ENCODE peak calls at places on chromosomes 6 and 20, in nine cellular contexts. Q, K, E, Y, P, L, C, I and G are unnamed samples.
A peak's percentile ranks its signal among the peaks of the same experiment; 100 is the strongest.

GRCh38 chr6:126033696-126034095 is 47.4 kb downstream of the TRMT11 start:
- DNase-seq in K (peak; percentile 62), L (peak; percentile 19), P (peak; percentile 79), E (peak; percentile 91), Y (peak; percentile 77), Q (no peak), C (no peak), I (peak; percentile 8), G (peak; percentile 92)

GRCh38 chr6:29447670-29448069 is 8.6 kb downstream of the OR10C1 start:
- DNase-seq in L (no peak), C (no peak), Q (no peak), K (no peak), I (no peak), Y (no peak), P (no peak), E (peak; percentile 21), G (peak; percentile 2)

GRCh38 chr6:18746727-18747126 is 359.6 kb downstream of the RNF144B start:
- DNase-seq in P (no peak), Y (no peak), E (no peak), I (no peak), L (no peak), K (no peak), C (no peak), Q (no peak), G (no peak)

GRCh38 chr6:34001706-34002645 is 143.9 kb downstream of the GRM4 start:
- DNase-seq in I (no peak), K (no peak), Q (peak; percentile 58), C (peak; percentile 41), E (no peak), L (no peak), Y (no peak), P (no peak), G (no peak)

GRCh38 chr6:70371454-70372105 is 41.7 kb upstream of the FAM135A start:
- DNase-seq in C (no peak), E (peak; percentile 84), L (no peak), I (no peak), Y (peak; percentile 57), Q (no peak), K (no peak), P (peak; percentile 84), G (peak; percentile 74)

GRCh38 chr20:19992996-19993908 is 23.9 kb upstream of the NAA20 start:
- DNase-seq in L (no peak), C (no peak), K (peak; percentile 77), E (peak; percentile 91), P (peak; percentile 84), Q (no peak), Y (peak; percentile 85), I (no peak), G (peak; percentile 89)

GRCh38 chr6:142635130-142635529 is 309.8 kb downstream of the HIVEP2 start:
- DNase-seq in Y (peak; percentile 19), C (no peak), K (no peak), I (no peak), L (no peak), P (no peak), Q (no peak), E (peak; percentile 41), G (peak; percentile 38)

GRCh38 chr20:45313065-45313695 is 5.1 kb upstream of the MATN4 start:
- DNase-seq in Q (no peak), E (no peak), P (no peak), L (no peak), Y (no peak), K (no peak), I (no peak), C (peak; percentile 14), G (no peak)

DNA sequence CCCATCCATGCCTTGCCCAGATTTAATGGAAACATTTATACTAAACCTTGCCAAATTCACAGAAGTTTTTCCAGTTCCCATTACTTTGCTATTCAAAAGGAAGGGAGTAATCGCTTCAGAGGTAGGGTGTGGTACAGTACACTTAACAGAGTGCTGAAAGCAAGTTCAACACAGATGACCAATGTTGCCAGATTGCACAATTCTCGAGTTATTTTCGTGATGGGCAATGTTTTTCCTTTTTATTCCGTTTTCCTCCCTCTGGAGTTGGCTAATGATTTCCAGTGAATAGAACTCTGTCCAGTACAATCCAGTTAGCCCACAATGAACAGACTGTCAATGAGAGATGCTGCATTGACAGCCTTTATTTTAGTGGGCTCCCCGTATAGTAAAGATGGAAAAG is 49.3 kb upstream of the RANBP9 start:
- DNase-seq in Y (peak; percentile 67), P (no peak), C (no peak), Q (no peak), I (no peak), K (no peak), L (no peak), E (peak; percentile 81), G (no peak)
- H3K4me3 ChIP-seq in Y (no peak overlapping the region), P (no peak overlapping the region), C (no peak overlapping the region), Q (no peak overlapping the region), I (no peak overlapping the region), K (no peak overlapping the region), L (no peak overlapping the region), E (no peak overlapping the region), G (no peak overlapping the region)

GRCh38 chr6:32153252-32153834 is 598 bp upstream of the PPT2 start:
- DNase-seq in C (peak; percentile 70), E (peak; percentile 33), L (no peak), Q (peak; percentile 71), P (peak; percentile 81), I (peak; percentile 93), K (peak; percentile 76), Y (no peak), G (no peak)
- TF ChIP-seq CTCF in C (no peak), E (peak; percentile 23), L (no peak), Q (no peak), P (peak; percentile 28), I (peak; percentile 30), K (peak; percentile 25), Y (peak; percentile 19), G (peak; percentile 27)

GRCh38 chr6:27809067-27809938 is 102.9 kb downstream of the OR2B2 start:
- DNase-seq in I (no peak), Y (no peak), K (no peak), L (no peak), E (no peak), C (no peak), P (no peak), Q (no peak), G (no peak)

GRCh38 chr6:27812078-27812804 is 100.0 kb downstream of the OR2B2 start:
- DNase-seq in K (no peak), Y (no peak), I (no peak), L (no peak), P (no peak), E (no peak), Q (no peak), C (no peak), G (no peak)

GRCh38 chr6:27809939-27810767 is 102.0 kb downstream of the OR2B2 start:
- DNase-seq in E (peak; percentile 99), Q (peak; percentile 69), K (peak; percentile 91), P (peak; percentile 92), L (peak; percentile 89), I (peak; percentile 77), Y (peak; percentile 93), C (peak; percentile 87), G (peak; percentile 98)

GRCh38 chr6:27811383-27811782 is 100.8 kb downstream of the OR2B2 start:
- DNase-seq in Q (no peak), I (no peak), E (no peak), K (no peak), Y (no peak), P (no peak), C (no peak), L (no peak), G (peak; percentile 4)

GRCh38 chr6:27810768-27811298 is 101.4 kb downstream of the OR2B2 start:
- DNase-seq in Q (no peak), K (no peak), I (no peak), C (no peak), P (no peak), L (no peak), E (no peak), Y (no peak), G (no peak)
- H3K4me3 ChIP-seq in Q (peak overlapping the region; percentile 39), K (peak overlapping the region; percentile 62), I (no peak overlapping the region), C (peak overlapping the region; percentile 71), P (peak overlapping the region; percentile 46), L (peak overlapping the region; percentile 48), E (peak overlapping the region; percentile 82), Y (peak overlapping the region; percentile 79), G (peak overlapping the region; percentile 69)

GRCh38 chr6:42175860-42176259 is 2.7 kb downstream of the GUCA1A start:
- DNase-seq in I (no peak), Y (no peak), L (no peak), P (no peak), E (peak; percentile 24), C (no peak), Q (no peak), K (no peak), G (no peak)
- TF ChIP-seq CTCF in I (no peak), Y (no peak), L (no peak), P (peak; percentile 9), E (peak; percentile 28), C (no peak), Q (no peak), K (no peak), G (peak; percentile 44)

DNA sequence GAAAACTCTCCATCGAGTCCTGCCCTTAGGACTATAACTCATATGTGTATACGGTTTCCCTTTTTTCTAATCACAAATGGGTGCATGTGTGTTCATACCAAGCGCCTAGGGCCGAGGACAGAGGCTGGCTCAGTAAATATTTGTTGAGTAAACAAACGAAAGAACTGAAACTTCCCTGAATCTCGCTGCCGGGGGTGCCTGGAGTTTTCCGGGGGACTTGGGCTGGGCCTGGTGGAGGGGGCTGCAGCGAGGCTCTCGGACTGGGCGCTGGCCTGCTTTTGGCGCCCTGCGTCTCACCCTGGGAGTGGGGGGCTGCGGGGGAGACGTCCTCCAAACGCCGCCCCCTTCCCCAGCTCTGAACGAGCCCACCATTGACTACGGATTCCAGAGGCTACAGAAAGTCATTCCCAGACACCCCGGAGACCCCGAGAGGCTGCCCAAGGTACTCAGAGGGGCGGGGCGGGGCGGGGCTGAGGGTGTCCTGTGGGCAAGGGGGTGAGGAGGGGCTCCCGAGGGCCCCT is 49.0 kb downstream of the CPXM1 start:
- DNase-seq in C (no peak), E (no peak), P (no peak), Q (no peak), L (no peak), I (no peak), K (peak; percentile 38), Y (no peak), G (no peak)
- H3K4me3 ChIP-seq in C (peak overlapping the region; percentile 49), E (peak overlapping the region; percentile 32), P (peak overlapping the region; percentile 30), Q (peak overlapping the region; percentile 62), L (peak overlapping the region; percentile 18), I (no peak overlapping the region), K (peak overlapping the region; percentile 70), Y (peak overlapping the region; percentile 37), G (peak overlapping the region; percentile 3)